ENCODE peak calls at places on chromosomes 7 and 10, in ten cellular contexts. Y is esophagus muscularis mucosa, H is sigmoid colon, T is GM23338, R is HL-60, Q is breast epithelium, F is GM12878, S is GM12891, A is Panc1, O is stomach. I is an unnamed sample.

GRCh38 chr10:52071814-52072213 is 242.3 kb upstream of the DKK1 start:
- DNase-seq in H (no peak), S (no peak), F (no peak), O (no peak), A (no peak), Y (no peak), Q (no peak), R (no peak), T (peak), I (no peak)

GRCh38 chr10:75430000-75430763 is 1.2 kb upstream of the LRMDA start:
- DNase-seq in A (no peak), H (peak), F (no peak), O (peak), S (no peak), R (peak), T (peak), Q (no peak), Y (no peak), I (peak)

GRCh38 chr10:112565434-112566053 is 118.5 kb downstream of the VTI1A start:
- DNase-seq in Y (no peak), F (no peak), A (peak), H (no peak), R (peak), O (peak), T (peak), S (no peak), Q (no peak), I (peak)

GRCh38 chr7:122300607-122301079 is 3.9 kb downstream of the FEZF1 start:
- DNase-seq in R (no peak), H (no peak), O (no peak), A (no peak), T (peak), S (no peak), F (no peak), Y (no peak), Q (no peak), I (no peak)

GRCh38 chr7:142855756-142856564 is 1.1 kb downstream of the EPHB6 start:
- DNase-seq in S (no peak), T (no peak), Y (no peak), R (no peak), F (no peak), H (peak), Q (no peak), O (peak), A (no peak), I (peak)

GRCh38 chr10:115956225-115957009 is 316.6 kb downstream of the GFRA1 start:
- DNase-seq in R (no peak), H (no peak), F (no peak), T (no peak), O (no peak), S (no peak), Q (no peak), Y (no peak), A (no peak), I (no peak)

GRCh38 chr10:103584216-103585010 is 90.9 kb downstream of the NEURL1 start:
- DNase-seq in H (no peak), Q (no peak), T (peak), S (peak), Y (no peak), R (peak), F (no peak), O (no peak), A (no peak), I (no peak)

GRCh38 chr7:148142660-148143248 is 447.8 kb upstream of the C7orf33 start:
- DNase-seq in Y (no peak), A (peak), Q (no peak), S (peak), F (no peak), O (no peak), H (no peak), T (peak), R (no peak), I (peak)

GRCh38 chr7:30231271-30231670 is 53.1 kb upstream of the ZNRF2 start:
- DNase-seq in Y (peak), S (no peak), R (no peak), O (no peak), H (no peak), Q (no peak), F (no peak), A (no peak), T (no peak), I (no peak)

GRCh38 chr10:95518455-95519131 is 42.6 kb downstream of the SORBS1 start:
- DNase-seq in S (no peak), H (no peak), F (no peak), Y (no peak), O (no peak), Q (no peak), R (no peak), A (no peak), T (no peak), I (no peak)

GRCh38 chr7:153188161-153188560 is 428.6 kb downstream of the ACTR3B start:
- DNase-seq in H (no peak), R (no peak), S (no peak), Q (no peak), Y (no peak), O (no peak), F (no peak), A (no peak), T (no peak), I (no peak)

GRCh38 chr7:39733881-39734571 is 110.7 kb downstream of the RALA start:
- DNase-seq in O (no peak), T (peak), H (no peak), A (no peak), F (no peak), Q (no peak), Y (no peak), S (no peak), R (no peak), I (no peak)

GRCh38 chr7:105910172-105910571 is 33.8 kb upstream of the ATXN7L1 start:
- DNase-seq in T (no peak), A (no peak), Y (no peak), S (no peak), H (no peak), F (no peak), O (no peak), R (no peak), Q (no peak), I (no peak)

GRCh38 chr10:23630880-23631279 is 192.0 kb downstream of the OTUD1 start:
- DNase-seq in S (no peak), H (no peak), T (peak), Q (no peak), F (no peak), A (no peak), O (no peak), Y (peak), R (no peak), I (no peak)

GRCh38 chr7:150903627-150904026 is 51.3 kb downstream of the AOC1 start:
- DNase-seq in O (peak), S (no peak), A (no peak), T (no peak), F (no peak), Q (no peak), H (peak), Y (peak), R (no peak), I (peak)

GRCh38 chr10:74921744-74922143 is 95.3 kb downstream of the KAT6B start:
- DNase-seq in O (no peak), F (no peak), T (no peak), Q (no peak), S (no peak), Y (no peak), A (no peak), R (no peak), H (no peak), I (no peak)

GRCh38 chr7:738241-738640 is 11.2 kb upstream of the PRKAR1B start:
- DNase-seq in Q (no peak), A (no peak), T (no peak), R (no peak), Y (no peak), F (no peak), O (no peak), H (no peak), S (no peak), I (no peak)
- TF ChIP-seq POLR2AphosphoS5 in Q (no peak), A (no peak), T (no peak), R (no peak), Y (no peak), F (no peak), O (no peak), H (no peak), S (no peak), I (no peak)

GRCh38 chr7:100093498-100093897 is 4.7 kb downstream of the COPS6 start:
- DNase-seq in T (no peak), H (peak), Q (no peak), A (no peak), O (no peak), R (peak), Y (no peak), F (no peak), S (no peak), I (no peak)
- TF ChIP-seq POLR2AphosphoS5 in T (no peak), H (no peak), Q (no peak), A (no peak), O (peak), R (peak), Y (no peak), F (no peak), S (no peak), I (no peak)

GRCh38 chr7:140506788-140507464 is 27.6 kb upstream of the MKRN1 start:
- DNase-seq in H (peak), O (no peak), S (no peak), A (no peak), T (peak), F (no peak), Q (no peak), Y (no peak), R (no peak), I (peak)

GRCh38 chr7:140512317-140513000 is 33.2 kb upstream of the MKRN1 start:
- DNase-seq in T (no peak), A (no peak), Y (no peak), R (no peak), O (peak), H (peak), S (no peak), Q (peak), F (no peak), I (peak)

DNA sequence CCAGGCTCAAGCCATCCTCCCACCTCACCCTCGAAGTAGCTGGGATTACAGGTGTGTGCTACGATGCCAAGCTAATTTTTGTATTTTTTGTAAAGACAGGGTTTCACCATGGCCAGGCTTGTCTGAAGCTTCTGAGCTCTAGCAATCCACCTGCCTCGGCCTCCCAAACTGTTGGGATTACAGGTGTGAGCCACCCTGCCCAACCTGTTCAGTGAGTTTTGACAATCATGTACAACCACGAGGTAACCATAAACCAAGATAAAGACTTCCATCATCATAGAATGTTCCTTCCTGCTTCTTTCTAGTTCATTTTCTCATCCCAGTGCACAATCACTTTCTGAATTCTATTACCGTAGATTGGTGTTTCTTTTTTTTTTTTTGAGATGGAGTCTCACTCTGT is 30.5 kb upstream of the MKRN1 start:
- DNase-seq in O (peak), R (no peak), F (no peak), T (no peak), S (no peak), A (no peak), Q (no peak), Y (no peak), H (no peak), I (no peak)
- TF ChIP-seq POLR2AphosphoS5 in O (no peak), R (no peak), F (no peak), T (no peak), S (no peak), A (no peak), Q (no peak), Y (no peak), H (no peak), I (peak)

GRCh38 chr7:124257638-124258308 is 224.9 kb upstream of the TMEM229A start:
- DNase-seq in R (no peak), Q (no peak), H (no peak), S (no peak), Y (no peak), A (no peak), O (no peak), F (no peak), T (no peak), I (no peak)

GRCh38 chr7:124267154-124267553 is 234.3 kb upstream of the TMEM229A start:
- DNase-seq in F (no peak), S (no peak), H (no peak), R (no peak), Q (no peak), T (no peak), A (no peak), Y (no peak), O (no peak), I (no peak)

GRCh38 chr7:124261710-124262109 is 228.8 kb upstream of the TMEM229A start:
- DNase-seq in F (no peak), A (no peak), Y (no peak), T (peak), R (no peak), S (no peak), H (no peak), O (no peak), Q (no peak), I (no peak)

DNA sequence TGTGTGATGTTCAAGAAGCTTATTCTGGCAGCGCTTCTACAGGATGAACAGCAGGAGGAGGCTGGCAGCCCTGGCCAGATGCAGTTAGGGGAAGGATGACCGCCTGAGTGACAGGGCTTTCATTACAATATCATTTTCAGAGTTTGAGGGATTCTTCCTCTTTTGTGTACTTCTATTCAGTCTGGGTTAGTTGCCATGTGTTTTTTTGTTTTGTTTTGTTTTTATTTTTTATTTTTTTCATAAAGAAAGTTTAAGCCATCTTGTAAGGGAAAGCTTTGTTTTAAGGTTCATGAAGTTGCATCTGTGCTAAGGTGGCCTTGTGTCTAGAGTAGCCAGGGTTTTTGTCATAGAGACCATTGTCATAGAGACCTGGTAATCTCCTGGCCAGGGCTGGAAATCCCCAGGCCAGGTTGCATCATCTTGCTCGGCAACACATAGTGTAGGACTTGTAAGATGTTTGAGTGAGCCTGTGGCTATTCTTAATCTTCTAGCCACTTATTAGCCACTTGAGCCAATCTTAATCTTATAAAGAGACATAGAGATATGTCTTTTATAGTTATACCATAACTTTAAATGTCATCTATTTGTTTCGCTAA is 230.5 kb upstream of the TMEM229A start:
- DNase-seq in Q (no peak), F (peak), H (no peak), O (no peak), R (no peak), T (peak), A (no peak), S (no peak), Y (no peak), I (no peak)
- TF ChIP-seq POLR2AphosphoS5 in Q (no peak), F (no peak), H (no peak), O (no peak), R (no peak), T (no peak), A (no peak), S (no peak), Y (no peak), I (no peak)

GRCh38 chr7:128961030-128961659 is 23.4 kb downstream of the IRF5 start:
- DNase-seq in O (no peak), T (no peak), H (no peak), F (no peak), Y (no peak), S (no peak), R (no peak), Q (no peak), A (no peak), I (no peak)
- TF ChIP-seq POLR2AphosphoS5 in O (no peak), T (no peak), H (no peak), F (no peak), Y (no peak), S (no peak), R (no peak), Q (no peak), A (no peak), I (no peak)

DNA sequence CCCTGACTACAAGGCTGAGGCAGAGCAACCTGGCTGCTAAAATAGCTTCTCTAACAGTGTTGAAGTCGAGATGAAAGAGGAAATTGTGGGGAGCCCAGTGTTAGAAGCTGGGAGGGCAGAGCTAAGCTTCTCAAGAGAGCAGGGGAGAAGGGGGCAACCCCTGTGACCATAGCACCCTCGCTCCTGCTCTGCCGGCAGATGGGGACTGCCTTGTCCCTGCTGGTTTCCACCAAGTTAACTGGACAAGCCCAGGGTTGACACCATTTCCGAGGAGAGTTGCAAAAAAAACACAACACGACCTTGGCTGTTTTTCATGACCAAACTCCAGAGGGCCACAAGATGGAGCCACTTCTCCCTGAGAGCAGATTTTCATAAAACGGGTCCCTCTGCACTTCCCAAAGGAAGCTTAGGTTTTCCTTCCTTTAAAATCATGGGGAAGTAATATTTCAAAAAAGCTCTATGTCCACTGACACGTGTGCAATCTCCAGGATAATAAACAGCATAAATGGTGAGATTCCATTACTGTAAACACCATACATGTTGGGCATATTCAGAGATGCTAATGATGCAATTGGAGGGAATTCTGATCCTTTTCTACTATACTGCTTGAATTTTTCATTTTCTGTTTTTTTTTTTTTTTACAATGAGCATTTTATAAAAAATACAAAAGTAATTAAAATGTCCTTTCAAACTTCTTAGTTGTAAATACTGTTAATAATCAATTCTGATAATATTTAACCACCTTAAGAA is 140.4 kb downstream of the PIP4K2A start:
- DNase-seq in H (no peak), F (no peak), Y (no peak), A (no peak), Q (no peak), O (no peak), R (no peak), T (peak), S (peak), I (no peak)
- TF ChIP-seq POLR2AphosphoS5 in H (no peak), F (no peak), Y (no peak), A (no peak), Q (no peak), O (no peak), R (no peak), T (no peak), S (no peak), I (no peak)

GRCh38 chr10:114874827-114875541 is 53.4 kb downstream of the FHIP2A start:
- DNase-seq in H (no peak), O (no peak), Y (no peak), F (no peak), T (peak), Q (no peak), A (no peak), S (peak), R (no peak), I (no peak)
- TF ChIP-seq POLR2AphosphoS5 in H (no peak), O (no peak), Y (no peak), F (no peak), T (no peak), Q (no peak), A (no peak), S (no peak), R (no peak), I (no peak)

GRCh38 chr10:58888957-58889356 is 287.5 kb upstream of the PHYHIPL start:
- DNase-seq in O (no peak), Y (no peak), F (no peak), H (no peak), Q (no peak), S (no peak), R (no peak), T (no peak), A (no peak), I (no peak)
- TF ChIP-seq POLR2AphosphoS5 in O (no peak), Y (no peak), F (no peak), H (no peak), Q (no peak), S (no peak), R (no peak), T (no peak), A (no peak), I (no peak)

DNA sequence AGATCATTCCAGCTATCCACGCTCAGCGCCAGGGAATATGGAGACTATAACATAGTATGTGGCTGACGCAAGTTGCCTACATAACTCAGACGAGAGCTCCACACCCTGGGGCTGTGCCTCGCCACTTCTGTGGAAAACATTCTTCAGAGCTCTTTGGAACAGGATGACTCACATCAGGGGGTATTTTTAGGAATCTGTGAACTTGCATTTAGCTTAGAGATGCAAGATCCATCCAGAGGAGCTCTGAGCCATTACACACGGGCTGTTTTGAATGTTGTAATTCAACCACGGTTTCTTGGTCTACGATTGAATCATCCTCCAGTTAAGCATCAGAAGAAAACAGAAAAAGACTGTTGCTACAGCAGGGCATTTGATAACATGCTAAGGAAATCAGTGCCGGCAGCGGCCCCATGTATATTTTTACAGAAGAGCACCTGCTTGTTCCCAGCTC is 481.4 kb upstream of the AKR1E2 start:
- DNase-seq in F (no peak), R (no peak), S (no peak), A (peak), Q (peak), T (peak), Y (no peak), H (peak), O (no peak), I (no peak)
- TF ChIP-seq POLR2AphosphoS5 in F (no peak), R (no peak), S (no peak), A (no peak), Q (peak), T (no peak), Y (peak), H (peak), O (peak), I (no peak)

I was measured in prostate gland.